ENCODE peak calls at places on chromosomes 3 and 15, in seven cellular contexts. E is GM12892; M is stimulated activated CD4-positive, alpha-beta T cell treated with anti-CD3 and anti-CD28 coated beads, Interleukin-12 subunit alpha, Interleukin-12 subunit beta, amount 100 ng/mL, for 4 hours; B is stimulated activated CD8-positive, alpha-beta memory T cell treated with anti-CD3 and anti-CD28 coated beads, Interleukin-15, amount 100 ng/mL, for 24 hours; R is C1 segment of cervical spinal cord; S is activated T-helper 1 cell treated with Interleukin-2 at 50 U/mL for 16 hours; Q is cardiac muscle cell. N is an unnamed sample.

GRCh38 chr3:160194438-160194837 is 30.8 kb upstream of the C3orf80 start:
- DNase-seq in Q (no peak), R (no peak), B (no peak), M (no peak), S (no peak), E (no peak), N (no peak)

GRCh38 chr3:126364731-126365301 is 7.6 kb upstream of the KLF15 start:
- DNase-seq in M (no peak), E (no peak), S (no peak), R (no peak), Q (no peak), B (no peak), N (no peak)

GRCh38 chr3:127734754-127735473 is 62.2 kb downstream of the ABTB1 start:
- DNase-seq in R (no peak), B (no peak), E (no peak), Q (peak; percentile 98), S (no peak), M (no peak), N (no peak)

GRCh38 chr15:92928351-92928750 is 28.2 kb downstream of the CHD2 start:
- DNase-seq in Q (no peak), B (no peak), M (no peak), E (no peak), S (no peak), R (no peak), N (no peak)

GRCh38 chr15:39193611-39194010 is 387.3 kb upstream of the THBS1 start:
- DNase-seq in R (no peak), M (no peak), S (no peak), Q (no peak), B (no peak), E (no peak), N (no peak)

GRCh38 chr3:127679534-127680145 is 6.9 kb downstream of the ABTB1 start:
- DNase-seq in R (no peak), B (no peak), M (no peak), E (no peak), S (no peak), Q (no peak), N (no peak)

GRCh38 chr3:52277972-52278509 is 408 bp downstream of the WDR82 start:
- DNase-seq in M (peak; percentile 64), S (peak; percentile 57), Q (no peak), B (peak; percentile 36), E (peak; percentile 62), R (no peak), N (no peak)

GRCh38 chr3:127691974-127692373 is 19.2 kb downstream of the ABTB1 start:
- DNase-seq in B (no peak), S (no peak), M (no peak), E (no peak), R (no peak), Q (no peak), N (no peak)